ENCODE peak calls at places on chromosomes 5 and 9, in seven cellular contexts. M, U, H, T, G, R and L are unnamed samples.

GRCh38 chr5:137792291-137792690 is 38.1 kb upstream of the HNRNPA0 start:
- DNase-seq in M (no peak), H (no peak), R (no peak), T (no peak), G (no peak), U (no peak), L (no peak)

GRCh38 chr5:143350341-143350740 is 53.1 kb downstream of the NR3C1 start:
- DNase-seq in M (no peak), G (no peak), R (no peak), U (no peak), T (no peak), H (no peak), L (no peak)

GRCh38 chr9:130480673-130481072 is 35.9 kb downstream of the ASS1 start:
- DNase-seq in G (no peak), R (no peak), M (no peak), T (no peak), U (peak), H (no peak), L (no peak)

GRCh38 chr9:99075246-99075912 is 29.5 kb upstream of the TGFBR1 start:
- DNase-seq in R (no peak), H (no peak), G (no peak), U (no peak), T (no peak), M (no peak), L (no peak)

GRCh38 chr5:16656561-16657191 is 39.9 kb upstream of the RETREG1 start:
- DNase-seq in G (peak), M (no peak), H (no peak), T (no peak), U (no peak), R (no peak), L (no peak)

GRCh38 chr5:40171971-40172370 is 507.7 kb upstream of the PTGER4 start:
- DNase-seq in T (peak), U (no peak), G (peak), M (no peak), R (no peak), H (no peak), L (no peak)

GRCh38 chr5:137345396-137345795 is 153.7 kb downstream of the SPOCK1 start:
- DNase-seq in M (no peak), G (no peak), T (no peak), H (no peak), R (no peak), U (no peak), L (no peak)

GRCh38 chr5:66554211-66554610 is 42.0 kb upstream of the MAST4 start:
- DNase-seq in T (no peak), R (no peak), G (peak), U (no peak), H (no peak), M (peak), L (peak)

GRCh38 chr5:15105799-15106393 is 234.3 kb upstream of the ANKH start:
- DNase-seq in T (peak), G (peak), R (no peak), U (no peak), M (peak), H (no peak), L (no peak)

GRCh38 chr5:75623846-75624245 is 12.6 kb downstream of the ANKDD1B start:
- DNase-seq in R (no peak), U (no peak), G (peak), T (no peak), H (no peak), M (no peak), L (no peak)

GRCh38 chr9:14246951-14247350 is 67.0 kb downstream of the NFIB start:
- DNase-seq in U (no peak), H (no peak), M (no peak), T (no peak), G (no peak), R (no peak), L (no peak)

GRCh38 chr5:73780297-73781080 is 154.5 kb downstream of the ARHGEF28 start:
- DNase-seq in H (no peak), G (no peak), M (no peak), U (no peak), R (no peak), T (no peak), L (no peak)

GRCh38 chr5:73786043-73786831 is 160.2 kb downstream of the ARHGEF28 start:
- DNase-seq in M (no peak), G (peak), T (no peak), U (no peak), R (no peak), H (no peak), L (no peak)

GRCh38 chr5:73783823-73784222 is 157.8 kb downstream of the ARHGEF28 start:
- DNase-seq in R (no peak), H (no peak), G (peak), M (no peak), U (no peak), T (no peak), L (no peak)
- TF ChIP-seq CTCF in R (peak), H (no peak), G (peak), M (no peak), U (no peak), T (peak), L (no peak)

GRCh38 chr5:139287890-139288635 is 5.5 kb upstream of the MATR3 start:
- DNase-seq in H (no peak), U (no peak), G (peak), R (no peak), M (no peak), T (no peak), L (no peak)
- TF ChIP-seq CTCF in H (no peak), U (peak), G (no peak), R (peak), M (no peak), T (no peak), L (no peak)

GRCh38 chr9:79134654-79135053 is 437.1 kb upstream of the TLE4 start:
- DNase-seq in R (no peak), T (no peak), U (no peak), M (no peak), G (peak), H (no peak), L (no peak)
- TF ChIP-seq CTCF in R (peak), T (peak), U (no peak), M (no peak), G (no peak), H (no peak), L (no peak)

DNA sequence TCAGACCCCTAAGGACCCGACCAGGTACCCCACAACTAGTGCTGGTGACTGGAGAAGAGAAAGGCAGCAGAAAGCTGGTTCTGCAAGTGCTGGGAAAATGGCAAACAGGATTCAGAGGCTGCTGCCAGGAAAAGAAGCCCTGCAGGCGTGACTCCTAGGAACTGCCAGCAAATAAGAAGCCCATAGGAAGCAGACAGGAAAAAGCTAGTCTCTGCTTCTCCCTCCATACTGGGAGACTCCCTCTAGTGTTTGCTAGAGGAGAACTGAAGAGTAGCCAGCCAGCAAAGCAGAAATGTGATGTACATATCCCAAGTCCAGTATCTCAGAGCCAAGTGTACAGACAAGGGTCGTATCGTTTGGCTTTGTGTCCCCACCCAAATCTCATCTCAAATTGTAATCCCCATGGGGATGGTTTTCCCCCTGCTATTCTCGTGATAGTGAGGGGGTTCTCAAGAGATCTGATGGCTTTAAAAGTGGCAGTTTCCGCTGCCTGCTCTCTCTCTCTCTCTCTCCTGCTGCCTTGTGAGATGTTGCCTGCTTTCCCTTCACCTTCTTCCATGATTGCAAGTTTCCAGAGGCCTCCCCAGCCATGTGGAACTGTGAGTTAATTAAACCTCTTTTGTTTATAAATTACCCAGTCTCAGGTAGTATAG is 38.1 kb upstream of the TUSC1 start:
- DNase-seq in R (no peak), G (peak), T (peak), U (no peak), M (no peak), H (no peak), L (no peak)
- TF ChIP-seq CTCF in R (peak), G (peak), T (peak), U (peak), M (no peak), H (peak), L (no peak)

DNA sequence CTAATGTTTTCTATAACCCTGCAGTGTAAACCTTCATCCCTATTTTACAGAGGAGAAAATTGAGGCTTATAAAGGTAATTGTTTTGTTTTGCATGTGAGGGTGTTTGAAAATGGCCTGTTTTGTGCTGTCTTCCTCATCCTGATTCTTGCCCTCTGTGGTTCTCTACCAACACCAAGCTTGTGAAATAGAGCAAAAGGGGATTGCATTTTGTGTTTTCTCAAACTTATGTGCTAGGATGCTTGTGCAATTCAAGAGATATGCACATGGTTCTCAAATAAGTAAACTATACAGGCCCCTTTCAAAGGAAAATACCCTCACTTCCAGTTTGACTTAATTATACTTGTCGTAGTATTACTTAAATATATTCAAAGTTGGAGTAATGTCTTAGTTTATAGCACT is 17.2 kb downstream of the PAM start:
- DNase-seq in U (no peak), T (no peak), R (no peak), G (no peak), M (no peak), H (no peak), L (no peak)
- TF ChIP-seq CTCF in U (no peak), T (no peak), R (no peak), G (no peak), M (no peak), H (no peak), L (no peak)